ENCODE peak calls at places on chromosomes 4 and X, in four cellular contexts. B is endothelial cell of umbilical vein, T is uterus, J is body of pancreas. U is an unnamed sample. For H3K27me3, the result is how much of the 10 kb centered on the place peaks cover.

GRCh38 chrX:108091878-108092291 is 307 bp downstream of the ATG4A start:
- DNase-seq in B (no peak), T (no peak), J (no peak), U (no peak)

GRCh38 chr4:71209161-71209560 is 129.7 kb upstream of the SLC4A4 start:
- DNase-seq in B (no peak), T (no peak), J (no peak), U (no peak)

GRCh38 chr4:118036336-118036735 is 2.0 kb downstream of the NDST3 start:
- DNase-seq in B (no peak), T (no peak), J (no peak), U (no peak)

GRCh38 chr4:168923526-168924194 is 86.4 kb downstream of the CBR4 start:
- DNase-seq in B (peak), T (peak), J (peak), U (no peak)

GRCh38 chrX:129609395-129609794 is 45.4 kb downstream of the APLN start:
- DNase-seq in B (no peak), T (no peak), J (no peak), U (no peak)

GRCh38 chr4:1057403-1057745 is 45.9 kb downstream of the FGFRL1 start:
- DNase-seq in B (no peak), T (no peak), J (no peak), U (peak)

GRCh38 chrX:47515941-47516649 is 33.1 kb upstream of the ZNF41 start:
- DNase-seq in B (no peak), T (no peak), J (no peak), U (no peak)

GRCh38 chr4:89586864-89587263 is 250.1 kb downstream of the SNCA start:
- DNase-seq in B (peak), T (no peak), J (no peak), U (no peak)

GRCh38 chr4:22170353-22170752 is 221.8 kb upstream of the KCNIP4 start:
- DNase-seq in B (no peak), T (no peak), J (no peak), U (no peak)

GRCh38 chrX:22025751-22026150 is 6.4 kb upstream of the PHEX start:
- DNase-seq in B (no peak), T (no peak), J (no peak), U (no peak)

GRCh38 chr4:32025840-32026459 is 1305.8 kb downstream of the PCDH7 start:
- DNase-seq in B (peak), T (no peak), J (no peak), U (no peak)

GRCh38 chr4:10180603-10180926 is 64.0 kb upstream of the WDR1 start:
- DNase-seq in B (no peak), T (no peak), J (no peak), U (no peak)

GRCh38 chr4:9969526-9970398 is 51.5 kb downstream of the SLC2A9 start:
- DNase-seq in B (no peak), T (no peak), J (no peak), U (no peak)

GRCh38 chrX:16457239-16457638 is 192.7 kb upstream of the S100G start:
- DNase-seq in B (no peak), T (no peak), J (no peak), U (no peak)

GRCh38 chrX:19064175-19064574 is 58.1 kb downstream of the ADGRG2 start:
- DNase-seq in B (no peak), T (no peak), J (no peak), U (no peak)

GRCh38 chrX:152926279-152926678 is 28.4 kb downstream of the ZNF185 start:
- DNase-seq in B (peak), T (peak), J (peak), U (no peak)

GRCh38 chrX:10685923-10686595 is 65.7 kb upstream of the MID1 start:
- DNase-seq in B (no peak), T (no peak), J (no peak), U (no peak)

GRCh38 chr4:47551682-47552081 is 66.6 kb downstream of the ATP10D start:
- DNase-seq in B (no peak), T (no peak), J (no peak), U (no peak)

GRCh38 chr4:122588453-122589238 is 32.2 kb downstream of the IL21 start:
- DNase-seq in B (no peak), T (no peak), J (no peak), U (no peak)

GRCh38 chr4:1137063-1137771 is 23.9 kb upstream of the RNF212 start:
- DNase-seq in B (no peak), T (no peak), J (no peak), U (no peak)

GRCh38 chrX:30224541-30224940 is 5.9 kb upstream of the MAGEB3 start:
- DNase-seq in B (no peak), T (no peak), J (no peak), U (no peak)

DNA sequence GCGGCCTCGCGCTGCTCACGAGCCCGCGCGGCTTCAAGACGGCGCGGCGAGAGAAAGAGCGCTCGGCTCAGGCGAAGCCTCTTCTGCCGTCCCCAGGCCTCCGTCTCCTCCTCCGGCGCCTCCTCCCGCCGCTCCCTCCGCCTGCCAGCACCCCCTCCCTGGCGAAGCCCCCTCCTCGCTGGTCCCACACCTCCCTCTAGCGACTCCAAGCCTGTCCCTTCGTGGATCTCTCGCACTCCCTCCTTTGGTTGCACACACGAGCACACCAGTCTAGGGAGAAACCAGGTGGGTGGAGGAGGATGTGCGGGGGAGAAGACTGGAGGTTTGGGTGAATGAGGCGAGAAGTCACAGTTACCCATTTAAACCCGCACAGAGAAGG is at the start of gene CAMK2D:
- DNase-seq in B (peak), T (peak), J (peak), U (peak)
- TF ChIP-seq POLR2A in B (no peak), T (peak), J (no peak), U (peak)

GRCh38 chr4:113278324-113278934 is 229.0 kb downstream of the ANK2 start:
- DNase-seq in B (peak), T (peak), J (peak), U (peak)
- H3K27me3 ChIP-seq in B (under half), T (under half), J (under half), U (under half)

GRCh38 chr4:6671648-6672047 is 22.0 kb upstream of the S100P start:
- DNase-seq in B (no peak), T (no peak), J (no peak), U (no peak)

GRCh38 chr4:6674500-6675149 is 19.1 kb upstream of the S100P start:
- DNase-seq in B (peak), T (no peak), J (peak), U (peak)

GRCh38 chr4:6672131-6672530 is 21.5 kb upstream of the S100P start:
- DNase-seq in B (no peak), T (no peak), J (no peak), U (no peak)

GRCh38 chr4:6676722-6677558 is 16.7 kb upstream of the S100P start:
- DNase-seq in B (no peak), T (no peak), J (no peak), U (no peak)

GRCh38 chr4:6673660-6674499 is 19.8 kb upstream of the S100P start:
- DNase-seq in B (peak), T (peak), J (peak), U (peak)
- TF ChIP-seq POLR2A in B (peak), T (peak), J (peak), U (peak)

DNA sequence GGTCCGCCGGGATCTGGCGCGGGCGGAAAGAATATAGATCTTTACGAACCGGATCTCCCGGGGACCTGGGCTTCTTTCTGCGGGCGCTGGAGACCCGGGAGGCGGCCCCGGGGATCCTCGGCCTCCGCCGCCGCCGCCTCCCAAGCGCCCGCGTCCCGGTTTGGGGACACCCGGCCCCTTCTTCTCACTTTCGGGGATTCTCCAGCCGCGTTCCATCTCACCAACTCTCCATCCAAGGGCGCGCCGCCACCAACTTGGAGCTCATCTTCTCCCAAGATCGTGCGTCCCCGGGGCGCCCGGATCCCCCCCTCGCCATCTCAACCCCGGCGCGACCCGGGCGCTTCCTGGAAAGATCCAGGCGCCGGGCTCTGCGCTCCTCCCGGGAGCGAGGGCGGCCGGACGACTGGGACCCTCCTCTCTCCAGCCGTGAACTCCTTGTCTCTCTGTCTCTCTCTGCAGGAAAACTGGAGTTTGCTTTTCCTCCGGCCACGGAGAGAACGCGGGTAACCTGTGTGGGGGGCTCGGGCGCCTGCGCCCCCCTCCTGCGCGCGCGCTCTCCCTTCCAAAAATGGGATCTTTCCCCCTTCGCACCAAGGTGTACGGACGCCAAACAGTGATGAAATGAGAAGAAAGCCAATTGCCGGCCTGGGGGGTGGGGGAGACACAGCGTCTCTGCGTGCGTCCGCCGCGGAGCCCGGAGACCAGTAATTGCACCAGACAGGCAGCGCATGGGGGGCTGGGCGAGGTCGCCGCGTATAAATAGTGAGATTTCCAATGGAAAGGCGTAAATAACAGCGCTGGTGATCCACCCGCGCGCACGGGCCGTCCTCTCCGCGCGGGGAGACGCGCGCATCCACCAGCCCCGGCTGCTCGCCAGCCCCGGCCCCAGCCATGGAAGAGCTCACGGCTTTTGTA is at the start of gene SHOX:
- DNase-seq in B (no peak), T (no peak), J (no peak), U (no peak)
- H3K27me3 ChIP-seq in B (under half), T (under half), J (under half), U (half or more)

GRCh38 chr4:138242076-138242829 is at the start of gene SLC7A11:
- DNase-seq in B (peak), T (peak), J (peak), U (no peak)
- TF ChIP-seq POLR2A in B (peak), T (peak), J (peak), U (no peak)

U was measured in suprapubic skin.